ENCODE peak calls at places on chromosomes 2 and 18, in eight cellular contexts. S, T, J, B, C, P, Z and D are unnamed samples.

GRCh38 chr2:233821709-233822100 is 32.6 kb downstream of the HJURP start:
- DNase-seq in S (no peak), T (no peak), J (no peak), B (no peak), C (no peak), P (no peak), Z (no peak), D (no peak)

GRCh38 chr2:116580209-116580608 is 1234.3 kb upstream of the DDX18 start:
- DNase-seq in S (no peak), T (no peak), J (no peak), B (no peak), C (no peak), P (no peak), Z (no peak), D (no peak)

GRCh38 chr2:138030459-138030858 is 66.2 kb downstream of the HNMT start:
- DNase-seq in S (no peak), T (no peak), J (no peak), B (peak; percentile 40), C (no peak), P (no peak), Z (no peak), D (no peak)

GRCh38 chr2:171939058-171939753 is 16.9 kb downstream of the HAT1 start:
- DNase-seq in S (no peak), T (no peak), J (no peak), B (no peak), C (no peak), P (no peak), Z (no peak), D (no peak)

GRCh38 chr2:127176371-127177311 is 43.5 kb downstream of the CYP27C1 start:
- DNase-seq in S (no peak), T (no peak), J (peak; percentile 71), B (no peak), C (peak; percentile 77), P (no peak), Z (no peak), D (peak; percentile 84)

GRCh38 chr18:46577546-46577945 is 79.5 kb downstream of the LOXHD1 start:
- DNase-seq in S (no peak), T (no peak), J (no peak), B (no peak), C (no peak), P (no peak), Z (no peak), D (no peak)

GRCh38 chr18:8890957-8891464 is 185.7 kb downstream of the MTCL1 start:
- DNase-seq in S (peak; percentile 39), T (peak; percentile 70), J (no peak), B (peak; percentile 73), C (peak; percentile 99), P (peak; percentile 2), Z (no peak), D (peak; percentile 94)

GRCh38 chr18:72869786-72870185 is 2.0 kb upstream of the NETO1 start:
- DNase-seq in S (no peak), T (peak; percentile 43), J (no peak), B (no peak), C (no peak), P (no peak), Z (no peak), D (no peak)

GRCh38 chr2:60852282-60852860 is 29.0 kb upstream of the REL start:
- DNase-seq in S (no peak), T (no peak), J (no peak), B (no peak), C (no peak), P (no peak), Z (no peak), D (no peak)